ENCODE peak calls at places on chromosomes 7 and 10, in four cellular contexts. G is sigmoid colon, Y is uterus, Q is testis. X is an unnamed sample.

GRCh38 chr10:100744980-100745881 is at the start of gene PAX2:
- DNase-seq in G (peak; percentile 59), Y (no peak), Q (no peak), X (no peak)

GRCh38 chr7:70595741-70596574 is 536.0 kb upstream of the GALNT17 start:
- DNase-seq in G (no peak), Y (no peak), Q (peak; percentile 21), X (peak; percentile 71)

GRCh38 chr7:128201067-128201689 is 39.9 kb upstream of the LEP start:
- DNase-seq in G (no peak), Y (no peak), Q (peak; percentile 85), X (no peak)

GRCh38 chr7:155312653-155313052 is 15.0 kb downstream of the INSIG1 start:
- DNase-seq in G (no peak), Y (no peak), Q (no peak), X (no peak)

GRCh38 chr7:19377611-19378339 is 232.6 kb upstream of the FERD3L start:
- DNase-seq in G (no peak), Y (no peak), Q (no peak), X (no peak)

GRCh38 chr10:103265712-103266329 is 11.1 kb upstream of the INA start:
- DNase-seq in G (no peak), Y (peak; percentile 32), Q (peak; percentile 81), X (no peak)

GRCh38 chr7:100079024-100079560 is 2.4 kb downstream of the ZNF3 start:
- DNase-seq in G (no peak), Y (no peak), Q (no peak), X (peak; percentile 86)

GRCh38 chr10:77906863-77907861 is 19.4 kb downstream of the DLG5 start:
- DNase-seq in G (no peak), Y (no peak), Q (no peak), X (no peak)

GRCh38 chr10:93481213-93481930 is 762 bp downstream of the MYOF start:
- DNase-seq in G (peak; percentile 63), Y (no peak), Q (no peak), X (no peak)

GRCh38 chr7:84492128-84492527 is 297.5 kb upstream of the SEMA3A start:
- DNase-seq in G (no peak), Y (no peak), Q (no peak), X (no peak)

GRCh38 chr7:2195403-2196246 is 37.1 kb downstream of the MAD1L1 start:
- DNase-seq in G (no peak), Y (no peak), Q (no peak), X (no peak)

GRCh38 chr10:6532321-6532720 is 47.8 kb downstream of the PRKCQ start:
- DNase-seq in G (no peak), Y (no peak), Q (no peak), X (no peak)

GRCh38 chr10:124578231-124579002 is 116.8 kb downstream of the LHPP start:
- DNase-seq in G (peak; percentile 39), Y (no peak), Q (no peak), X (no peak)

GRCh38 chr7:72244826-72245398 is 167.2 kb downstream of the CALN1 start:
- DNase-seq in G (no peak), Y (no peak), Q (no peak), X (no peak)

GRCh38 chr10:110006358-110007170 is 1.2 kb upstream of the ADD3 start:
- DNase-seq in G (peak; percentile 84), Y (peak; percentile 57), Q (peak; percentile 65), X (peak; percentile 59)

GRCh38 chr10:24307696-24308476 is 98.9 kb downstream of the KIAA1217 start:
- DNase-seq in G (no peak), Y (no peak), Q (no peak), X (no peak)

GRCh38 chr7:113752289-113752688 is 166.5 kb downstream of the PPP1R3A start:
- DNase-seq in G (no peak), Y (no peak), Q (no peak), X (no peak)
- TF ChIP-seq CTCF in G (no peak), Y (no peak), Q (no peak), X (no peak)

GRCh38 chr7:102469351-102469971 is 4.7 kb downstream of the LRWD1 start:
- DNase-seq in G (peak; percentile 60), Y (no peak), Q (no peak), X (peak; percentile 13)

GRCh38 chr7:102468416-102469350 is 3.9 kb downstream of the LRWD1 start:
- DNase-seq in G (peak; percentile 68), Y (no peak), Q (no peak), X (no peak)

GRCh38 chr7:102471791-102472125 is 7.0 kb downstream of the POLR2J start:
- DNase-seq in G (no peak), Y (no peak), Q (no peak), X (no peak)

GRCh38 chr7:102472126-102473041 is 6.3 kb downstream of the POLR2J start:
- DNase-seq in G (peak; percentile 61), Y (no peak), Q (no peak), X (peak; percentile 41)

DNA sequence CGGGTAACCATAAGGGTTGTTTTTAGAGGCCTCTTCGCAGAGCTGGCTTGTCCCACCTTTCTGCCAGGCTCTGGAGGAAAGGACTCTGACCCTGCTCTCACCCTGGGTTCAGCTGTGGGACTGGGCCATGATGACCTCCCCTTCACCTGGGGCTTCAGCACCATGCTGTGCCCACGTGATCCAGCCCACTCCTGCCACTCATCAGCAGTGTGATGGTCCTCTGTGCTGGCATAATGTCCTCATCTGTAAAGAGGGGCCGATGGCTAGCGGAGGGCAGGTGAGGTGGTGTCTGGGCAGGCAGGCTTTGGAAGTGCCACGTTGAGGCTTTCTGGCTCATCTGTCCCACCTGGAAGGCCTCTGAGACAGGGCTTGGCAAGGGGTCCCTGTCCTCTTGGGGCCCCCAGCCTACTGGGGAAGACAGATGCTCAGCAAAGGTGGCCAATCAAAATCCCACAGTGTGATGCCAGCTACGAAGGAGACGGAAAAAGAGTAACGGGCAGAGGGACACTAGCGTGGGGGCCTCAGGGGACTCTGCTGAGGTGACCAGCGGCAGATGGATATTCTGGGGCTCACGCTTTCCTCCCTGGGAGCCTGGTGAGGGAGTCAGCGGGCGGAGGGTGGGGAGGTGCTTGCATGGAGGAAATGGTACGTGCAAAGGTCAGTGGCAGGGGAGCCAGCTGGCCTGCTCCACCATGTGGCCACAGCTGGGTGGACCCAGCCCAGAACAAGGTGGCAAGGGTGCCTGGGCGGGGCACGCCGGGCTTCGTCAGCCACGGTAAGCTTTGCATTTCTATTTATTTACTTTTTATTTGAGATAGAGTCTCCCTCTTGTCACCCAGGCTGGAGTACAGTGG is 5.4 kb downstream of the LRWD1 start:
- DNase-seq in G (peak; percentile 63), Y (no peak), Q (no peak), X (peak; percentile 90)
- TF ChIP-seq POLR2A in G (no peak), Y (no peak), Q (no peak), X (no peak)

GRCh38 chr7:37446371-37446770 is 2.3 kb downstream of the ELMO1 start:
- DNase-seq in G (no peak), Y (no peak), Q (no peak), X (no peak)

GRCh38 chr7:37449621-37450020 is 957 bp upstream of the ELMO1 start:
- DNase-seq in G (no peak), Y (no peak), Q (no peak), X (no peak)

GRCh38 chr7:37448057-37448636 is 517 bp downstream of the ELMO1 start:
- DNase-seq in G (peak; percentile 68), Y (peak; percentile 19), Q (peak; percentile 31), X (peak; percentile 58)

GRCh38 chr7:37450035-37450434 is 1.4 kb upstream of the ELMO1 start:
- DNase-seq in G (no peak), Y (no peak), Q (no peak), X (no peak)

DNA sequence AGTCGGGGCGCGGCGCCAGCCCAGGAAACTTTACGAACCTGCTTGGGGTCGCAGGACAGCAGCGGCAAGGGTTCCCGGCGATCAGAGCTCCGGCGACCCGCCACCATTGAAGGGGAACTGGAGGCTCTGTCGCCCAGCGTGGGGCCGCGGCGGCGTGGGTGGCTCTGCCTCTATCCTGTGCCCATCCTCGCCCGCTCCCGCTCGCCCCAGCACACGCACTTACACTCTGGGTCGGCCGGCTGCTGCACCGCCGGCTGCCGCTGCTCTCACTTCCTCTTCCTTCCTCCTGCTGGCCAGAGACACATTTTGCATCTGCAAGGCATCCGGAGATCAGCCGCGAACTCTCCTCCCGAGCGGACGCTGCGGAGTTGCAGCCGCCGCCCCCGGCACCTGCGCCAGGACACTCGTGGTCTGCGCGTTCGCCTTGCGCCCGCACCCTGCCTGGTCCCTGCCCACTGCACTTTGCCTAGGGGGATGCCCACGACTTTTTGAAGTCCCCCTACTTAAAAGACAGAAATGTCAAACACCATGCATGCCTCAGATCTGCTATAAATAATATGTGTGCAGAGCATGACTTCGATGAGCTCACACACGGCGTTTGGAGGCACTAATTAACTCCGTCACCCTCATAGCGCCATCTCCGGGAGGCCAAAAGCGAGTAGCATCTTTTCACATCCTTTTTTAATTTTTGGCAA is at the start of gene ELMO1:
- DNase-seq in G (peak; percentile 87), Y (peak; percentile 53), Q (peak; percentile 81), X (peak; percentile 87)
- H3K4me3 ChIP-seq in G (peak within 1 kb of the TSS; percentile 61), Y (peak within 1 kb of the TSS; percentile 69), Q (peak within 1 kb of the TSS; percentile 74), X (peak within 1 kb of the TSS; percentile 82)

GRCh38 chr7:98177553-98177952 is 33.7 kb upstream of the BHLHA15 start:
- DNase-seq in G (no peak), Y (no peak), Q (no peak), X (no peak)

GRCh38 chr7:98171449-98171848 is 39.8 kb upstream of the BHLHA15 start:
- DNase-seq in G (no peak), Y (no peak), Q (no peak), X (no peak)

GRCh38 chr7:98170944-98171343 is 40.3 kb upstream of the BHLHA15 start:
- DNase-seq in G (no peak), Y (no peak), Q (no peak), X (no peak)

GRCh38 chr7:98175260-98175604 is 36.0 kb upstream of the BHLHA15 start:
- DNase-seq in G (no peak), Y (no peak), Q (peak; percentile 57), X (no peak)

GRCh38 chr7:98174334-98175259 is 36.6 kb upstream of the BHLHA15 start:
- DNase-seq in G (no peak), Y (no peak), Q (peak; percentile 87), X (no peak)
- TF ChIP-seq CTCF in G (no peak), Y (no peak), Q (no peak), X (no peak)

DNA sequence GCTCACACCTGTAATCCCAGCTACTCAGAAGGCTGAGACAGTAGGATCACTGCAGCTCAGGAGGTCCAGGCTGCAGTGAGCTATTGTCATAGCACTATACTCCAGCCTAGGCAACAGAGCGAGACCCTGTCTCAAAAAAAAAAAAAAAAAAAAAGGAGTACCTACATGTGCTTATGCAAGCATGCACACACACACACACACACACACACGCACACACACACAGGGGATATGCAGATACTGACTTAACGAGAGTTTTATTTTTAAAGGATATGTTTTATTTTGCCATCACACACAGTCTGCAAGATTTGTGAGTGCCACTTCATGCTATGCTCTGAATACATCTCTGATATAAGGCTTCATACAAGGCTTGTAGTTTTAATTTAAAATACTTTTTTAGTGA is 479.3 kb downstream of the NEBL start:
- DNase-seq in G (no peak), Y (no peak), Q (no peak), X (no peak)
- TF ChIP-seq POLR2A in G (no peak), Y (no peak), Q (no peak), X (no peak)

X was measured in Peyer's patch.